ENCODE peak calls at places on chromosomes 1 and 21, in seven cellular contexts. P is cardiac fibroblast, N is uterus, J is PC-9, G is fibroblast of mammary gland, K is upper lobe of left lung, M is GM12865. Y is an unnamed sample.

GRCh38 chr1:77282187-77282865 is 507 bp downstream of the AK5 start:
- DNase-seq in P (peak; percentile 49), N (no peak), J (peak; percentile 20), G (peak; percentile 23), K (no peak), M (no peak), Y (no peak)

GRCh38 chr1:232891116-232891515 is 59.3 kb upstream of the NTPCR start:
- DNase-seq in P (peak; percentile 60), N (no peak), J (no peak), G (peak; percentile 90), K (no peak), M (no peak), Y (no peak)

GRCh38 chr1:60386259-60386658 is 312.7 kb upstream of the C1orf87 start:
- DNase-seq in P (peak; percentile 31), N (no peak), J (no peak), G (no peak), K (no peak), M (no peak), Y (no peak)

GRCh38 chr1:3022976-3023375 is 1.7 kb downstream of the ACTRT2 start:
- DNase-seq in P (no peak), N (no peak), J (no peak), G (no peak), K (no peak), M (no peak), Y (no peak)

GRCh38 chr1:235999259-235999925 is 65.5 kb downstream of the NID1 start:
- DNase-seq in P (peak; percentile 98), N (peak; percentile 15), J (peak; percentile 55), G (peak; percentile 98), K (no peak), M (peak; percentile 94), Y (no peak)

GRCh38 chr1:161200421-161200991 is 1.7 kb upstream of the ADAMTS4 start:
- DNase-seq in P (peak; percentile 61), N (peak; percentile 45), J (no peak), G (peak; percentile 34), K (no peak), M (no peak), Y (no peak)

GRCh38 chr1:212488436-212489283 is 55.9 kb downstream of the NENF start:
- DNase-seq in P (peak; percentile 93), N (peak; percentile 86), J (peak; percentile 51), G (peak; percentile 87), K (peak; percentile 81), M (peak; percentile 81), Y (peak; percentile 98)

GRCh38 chr1:159474926-159475325 is 35.4 kb downstream of the OR10J1 start:
- DNase-seq in P (peak; percentile 36), N (no peak), J (no peak), G (peak; percentile 31), K (no peak), M (no peak), Y (no peak)

GRCh38 chr1:155040358-155041093 is 6.9 kb downstream of the DCST1 start:
- DNase-seq in P (no peak), N (no peak), J (no peak), G (no peak), K (no peak), M (no peak), Y (no peak)

GRCh38 chr1:172906778-172907592 is 143.8 kb downstream of the TNFSF18 start:
- DNase-seq in P (peak; percentile 92), N (no peak), J (no peak), G (peak; percentile 90), K (no peak), M (peak; percentile 7), Y (peak; percentile 99)

GRCh38 chr1:66154394-66154793 is 361.7 kb downstream of the PDE4B start:
- DNase-seq in P (no peak), N (no peak), J (no peak), G (no peak), K (no peak), M (no peak), Y (no peak)

GRCh38 chr1:39729030-39729429 is 9.7 kb upstream of the PPIE start:
- DNase-seq in P (peak; percentile 16), N (no peak), J (no peak), G (peak; percentile 18), K (no peak), M (no peak), Y (no peak)

GRCh38 chr1:37845781-37846180 is 13.6 kb downstream of the MTF1 start:
- DNase-seq in P (peak; percentile 53), N (no peak), J (no peak), G (no peak), K (no peak), M (no peak), Y (no peak)

GRCh38 chr1:91226741-91227140 is 177.9 kb downstream of the HFM1 start:
- DNase-seq in P (no peak), N (no peak), J (no peak), G (no peak), K (no peak), M (no peak), Y (no peak)

GRCh38 chr1:218967836-218968235 is 205.8 kb upstream of the LYPLAL1 start:
- DNase-seq in P (peak; percentile 77), N (no peak), J (no peak), G (peak; percentile 47), K (no peak), M (no peak), Y (peak; percentile 25)

GRCh38 chr21:14542638-14543037 is 3.5 kb downstream of the SAMSN1 start:
- DNase-seq in P (no peak), N (no peak), J (no peak), G (no peak), K (no peak), M (no peak), Y (no peak)

GRCh38 chr1:6348511-6349191 is 44.9 kb downstream of the ACOT7 start:
- DNase-seq in P (peak; percentile 81), N (no peak), J (peak; percentile 37), G (peak; percentile 3), K (peak; percentile 51), M (no peak), Y (no peak)

GRCh38 chr1:6352138-6352563 is 41.4 kb downstream of the ACOT7 start:
- DNase-seq in P (no peak), N (no peak), J (peak; percentile 22), G (no peak), K (no peak), M (no peak), Y (no peak)

GRCh38 chr1:29105822-29106221 is 17.9 kb downstream of the TMEM200B start:
- DNase-seq in P (no peak), N (no peak), J (peak; percentile 68), G (peak; percentile 41), K (no peak), M (no peak), Y (no peak)

GRCh38 chr1:115781343-115781742 is 12.8 kb upstream of the CASQ2 start:
- DNase-seq in P (peak; percentile 49), N (no peak), J (no peak), G (peak; percentile 95), K (no peak), M (no peak), Y (peak; percentile 53)

GRCh38 chr1:97467445-97467844 is 453.4 kb downstream of the DPYD start:
- DNase-seq in P (no peak), N (no peak), J (no peak), G (no peak), K (no peak), M (no peak), Y (no peak)

GRCh38 chr1:53341521-53341895 is 13.6 kb upstream of the LRP8 start:
- DNase-seq in P (no peak), N (no peak), J (no peak), G (no peak), K (no peak), M (no peak), Y (no peak)

GRCh38 chr1:229192031-229192430 is 78.9 kb upstream of the RAB4A start:
- DNase-seq in P (peak; percentile 82), N (no peak), J (no peak), G (peak; percentile 78), K (no peak), M (no peak), Y (no peak)

GRCh38 chr1:202852163-202852904 is 36.6 kb downstream of the RABIF start:
- DNase-seq in P (peak; percentile 70), N (no peak), J (peak; percentile 57), G (peak; percentile 62), K (peak; percentile 41), M (peak; percentile 51), Y (no peak)

DNA sequence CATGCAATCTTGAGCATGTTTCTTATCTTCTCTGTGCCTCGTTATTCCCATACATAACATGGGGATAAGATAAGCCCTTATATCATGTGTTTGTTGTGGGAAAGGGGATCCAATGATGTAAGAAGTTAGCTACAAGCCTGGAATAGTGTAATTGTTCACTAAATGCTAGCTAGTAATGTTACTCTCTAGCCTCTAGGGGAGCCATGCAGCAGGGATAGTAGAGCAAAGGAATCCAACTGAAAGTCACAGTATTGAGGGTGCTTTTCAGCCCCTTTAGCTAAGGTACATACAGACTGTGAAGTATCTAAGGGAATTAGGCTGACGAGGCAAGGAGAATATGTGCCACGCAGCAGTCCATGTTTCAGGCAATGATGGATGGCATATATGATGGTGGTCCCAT is 46.9 kb downstream of the IL23R start:
- DNase-seq in P (peak; percentile 31), N (no peak), J (no peak), G (peak; percentile 17), K (no peak), M (peak; percentile 54), Y (no peak)
- TF ChIP-seq CTCF in P (peak; percentile 73), N (no peak), J (peak; percentile 59), G (peak; percentile 69), K (no peak), M (peak; percentile 54), Y (peak; percentile 72)

DNA sequence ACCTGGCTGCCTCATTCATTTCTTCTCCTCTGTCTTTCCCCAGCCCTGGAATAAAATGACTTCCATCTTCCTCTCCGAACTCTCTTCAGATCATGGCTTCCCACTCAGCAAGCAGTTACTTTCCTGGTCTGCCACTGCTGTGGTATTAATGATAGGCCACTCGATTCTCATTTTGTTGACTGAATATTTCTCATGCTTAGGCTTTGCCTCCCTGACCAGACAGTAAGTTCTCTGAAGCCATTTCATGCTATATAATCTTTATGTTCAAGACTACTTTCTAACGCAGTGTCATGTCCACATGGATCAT is 20.7 kb downstream of the RUNX1 start:
- DNase-seq in P (no peak), N (no peak), J (no peak), G (no peak), K (no peak), M (no peak), Y (no peak)
- H3K4me3 ChIP-seq in P (no peak overlapping the region), N (no peak overlapping the region), J (no peak overlapping the region), G (no peak overlapping the region), K (no peak overlapping the region), M (no peak overlapping the region), Y (no peak overlapping the region)

DNA sequence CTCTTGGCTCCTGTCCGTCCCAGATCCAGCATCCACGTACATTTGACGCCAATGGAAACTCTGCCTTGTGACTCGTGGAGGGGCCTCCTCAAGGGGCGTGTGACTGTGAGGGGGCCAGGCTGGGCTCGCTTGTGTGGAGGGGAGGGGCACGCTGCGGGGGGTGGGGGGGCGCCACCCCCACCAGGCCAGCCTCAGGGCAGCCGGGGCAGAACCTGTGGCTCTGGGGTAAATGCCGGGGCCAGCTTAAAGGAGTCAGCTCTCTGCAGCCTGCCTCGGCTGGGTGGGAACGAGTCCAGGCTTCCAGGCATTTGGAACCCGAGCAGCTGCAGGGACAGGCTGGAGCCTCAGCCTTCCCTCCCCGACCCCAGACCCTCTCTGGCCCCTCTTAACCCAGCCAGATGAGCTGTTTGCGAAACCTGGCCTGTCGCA is 94.0 kb downstream of the SIK1 start:
- DNase-seq in P (peak; percentile 19), N (no peak), J (no peak), G (peak; percentile 18), K (no peak), M (no peak), Y (no peak)
- TF ChIP-seq CTCF in P (no peak), N (no peak), J (no peak), G (no peak), K (no peak), M (no peak), Y (no peak)

GRCh38 chr1:89125571-89126233 is at the start of gene GBP2:
- DNase-seq in P (peak; percentile 85), N (peak; percentile 24), J (peak; percentile 16), G (peak; percentile 86), K (peak; percentile 45), M (peak; percentile 10), Y (peak; percentile 84)
- H3K4me3 ChIP-seq in P (peak within 1 kb of the TSS; percentile 40), N (peak within 1 kb of the TSS; percentile 44), J (peak within 1 kb of the TSS; percentile 41), G (peak within 1 kb of the TSS; percentile 41), K (peak within 1 kb of the TSS; percentile 41), M (no peak within 1 kb of the TSS), Y (peak within 1 kb of the TSS; percentile 69)